ENCODE peak calls at places on chromosomes 3 and 15, in five cellular contexts. W is psoas muscle, N is IMR-90, X is sigmoid colon, V is kidney. E is an unnamed sample.
A peak's percentile ranks its signal among the peaks of the same experiment; 100 is the strongest.

GRCh38 chr15:52261498-52262242 is 33.9 kb downstream of the MYO5C start:
- DNase-seq in N (peak; percentile 77), X (peak; percentile 73), V (peak; percentile 88), W (peak; percentile 63), E (no peak)

GRCh38 chr3:153073636-153074035 is 88.4 kb upstream of the RAP2B start:
- DNase-seq in X (no peak), W (no peak), V (no peak), N (no peak), E (no peak)

GRCh38 chr3:162295323-162295983 is 798.8 kb downstream of the OTOL1 start:
- DNase-seq in X (no peak), V (no peak), W (no peak), N (peak; percentile 97), E (peak; percentile 14)

GRCh38 chr3:188299068-188299467 is 145.1 kb downstream of the LPP start:
- DNase-seq in X (no peak), N (no peak), V (no peak), W (no peak), E (no peak)

GRCh38 chr3:152073267-152073666 is 195.5 kb upstream of the MBNL1 start:
- DNase-seq in N (peak; percentile 28), W (no peak), V (no peak), X (no peak), E (no peak)

GRCh38 chr3:162704991-162705390 is 1208.4 kb downstream of the OTOL1 start:
- DNase-seq in V (no peak), X (no peak), N (no peak), W (no peak), E (no peak)

GRCh38 chr15:69802432-69802831 is 295.3 kb downstream of the TLE3 start:
- DNase-seq in W (no peak), X (no peak), N (no peak), V (no peak), E (no peak)

GRCh38 chr3:4271834-4272233 is 31.3 kb upstream of the SETMAR start:
- DNase-seq in N (peak; percentile 38), X (no peak), V (no peak), W (no peak), E (no peak)

GRCh38 chr15:56946150-56946549 is 27.7 kb downstream of the TCF12 start:
- DNase-seq in W (no peak), N (no peak), V (no peak), X (no peak), E (no peak)

GRCh38 chr3:49721861-49722781 is 1.6 kb downstream of the GMPPB start:
- DNase-seq in V (no peak), N (no peak), W (peak; percentile 57), X (peak; percentile 62), E (no peak)
- H3K27ac ChIP-seq in V (no peak overlapping the region), N (no peak overlapping the region), W (no peak overlapping the region), X (peak overlapping the region; percentile 95), E (no peak overlapping the region)

GRCh38 chr3:129196601-129197000 is 12.9 kb upstream of the CNBP start:
- DNase-seq in W (no peak), X (no peak), N (no peak), V (no peak), E (no peak)
- H3K27ac ChIP-seq in W (peak overlapping the region; percentile 88), X (peak overlapping the region; percentile 73), N (peak overlapping the region; percentile 74), V (no peak overlapping the region), E (peak overlapping the region; percentile 73)

DNA sequence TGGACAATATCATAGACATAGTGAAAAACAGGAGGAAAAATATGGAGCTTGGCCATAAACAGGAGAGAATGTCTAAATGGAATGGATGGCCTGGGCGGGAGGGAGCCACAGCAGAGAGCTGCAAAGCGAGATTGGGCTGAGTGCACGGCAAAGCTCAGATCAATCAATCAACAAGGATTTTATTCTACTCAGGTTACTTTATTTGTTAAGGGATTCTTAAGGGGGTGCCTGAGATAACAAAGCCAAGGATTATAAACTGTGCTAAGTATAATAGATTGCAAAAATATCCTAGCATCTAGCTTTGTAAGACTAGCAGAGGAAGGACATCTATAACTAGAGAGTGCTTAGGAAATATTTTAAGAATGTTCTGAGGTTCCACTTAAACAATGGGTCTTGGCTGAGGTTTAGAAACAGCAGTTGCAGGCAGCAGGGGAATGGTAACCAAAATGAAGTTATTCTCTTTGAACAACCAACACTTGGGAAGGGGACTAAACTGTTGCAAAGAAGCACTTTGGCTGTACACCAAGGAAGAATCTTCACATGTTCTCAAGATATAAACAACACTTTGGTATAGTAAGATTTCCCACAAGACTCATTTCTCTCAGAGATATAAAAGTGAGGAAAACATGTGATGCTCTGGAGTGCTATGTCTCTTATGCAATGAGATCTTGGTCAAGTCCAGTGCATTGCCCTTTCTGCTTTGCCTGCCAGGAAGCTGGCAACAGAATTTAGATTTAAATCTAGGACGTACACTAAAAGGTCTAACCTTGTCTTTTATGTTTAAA is 35.5 kb downstream of the TMEM212 start:
- DNase-seq in W (no peak), V (no peak), N (peak; percentile 71), X (no peak), E (no peak)
- H3K27ac ChIP-seq in W (no peak overlapping the region), V (no peak overlapping the region), N (peak overlapping the region; percentile 84), X (peak overlapping the region; percentile 65), E (no peak overlapping the region)

DNA sequence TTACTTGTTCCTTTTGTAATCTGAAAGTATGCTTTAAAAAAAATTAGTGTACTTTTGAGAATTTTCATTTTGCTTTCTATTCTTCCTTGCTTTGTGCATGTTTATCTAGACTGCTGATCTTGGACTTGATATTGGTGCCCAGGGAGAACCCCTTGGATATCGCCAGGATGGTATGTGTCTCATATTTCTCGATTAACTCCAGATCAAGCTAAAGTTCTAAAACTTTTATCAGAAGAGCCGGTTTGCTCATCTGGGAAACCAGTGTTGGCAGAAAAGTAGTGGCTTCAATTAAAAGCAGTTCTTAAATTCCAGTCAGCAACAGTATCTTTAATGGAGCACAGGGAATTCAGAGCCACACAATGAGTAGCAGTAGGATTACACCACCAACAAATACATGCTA is 38.6 kb downstream of the CTNNB1 start:
- DNase-seq in V (no peak), X (no peak), N (no peak), W (no peak), E (no peak)
- H3K27ac ChIP-seq in V (no peak overlapping the region), X (no peak overlapping the region), N (no peak overlapping the region), W (no peak overlapping the region), E (no peak overlapping the region)

GRCh38 chr15:25497934-25498333 is 59.1 kb upstream of the UBE3A start:
- DNase-seq in X (no peak), N (no peak), W (no peak), V (no peak), E (no peak)

GRCh38 chr15:25492315-25492714 is 53.5 kb upstream of the UBE3A start:
- DNase-seq in W (no peak), X (no peak), N (no peak), V (no peak), E (no peak)
- H3K27ac ChIP-seq in W (no peak overlapping the region), X (no peak overlapping the region), N (no peak overlapping the region), V (no peak overlapping the region), E (no peak overlapping the region)

DNA sequence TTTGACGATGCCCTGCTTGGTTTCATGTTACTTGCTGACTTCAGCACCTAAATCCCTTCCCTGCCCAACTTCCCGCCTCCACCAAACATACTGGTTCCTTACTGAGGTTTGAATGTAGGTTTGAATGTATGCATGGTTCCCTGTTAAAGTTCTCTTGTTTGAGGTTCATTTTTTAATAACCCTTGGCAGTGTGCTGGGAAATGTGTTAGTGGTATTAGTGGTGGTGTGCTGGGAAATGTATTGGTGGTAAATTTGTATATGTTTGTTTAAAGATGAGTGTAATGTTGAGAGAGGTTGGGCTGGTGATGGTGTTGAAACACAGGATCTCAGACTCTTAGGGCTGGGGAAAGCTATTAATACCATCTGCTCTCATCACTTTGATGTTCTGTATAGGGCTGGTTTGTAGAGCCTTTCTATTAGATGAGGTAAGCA is 392.7 kb downstream of the PTPRG start:
- DNase-seq in W (no peak), N (peak; percentile 72), X (no peak), V (no peak), E (no peak)
- H3K27ac ChIP-seq in W (peak overlapping the region; percentile 57), N (no peak overlapping the region), X (no peak overlapping the region), V (no peak overlapping the region), E (no peak overlapping the region)

DNA sequence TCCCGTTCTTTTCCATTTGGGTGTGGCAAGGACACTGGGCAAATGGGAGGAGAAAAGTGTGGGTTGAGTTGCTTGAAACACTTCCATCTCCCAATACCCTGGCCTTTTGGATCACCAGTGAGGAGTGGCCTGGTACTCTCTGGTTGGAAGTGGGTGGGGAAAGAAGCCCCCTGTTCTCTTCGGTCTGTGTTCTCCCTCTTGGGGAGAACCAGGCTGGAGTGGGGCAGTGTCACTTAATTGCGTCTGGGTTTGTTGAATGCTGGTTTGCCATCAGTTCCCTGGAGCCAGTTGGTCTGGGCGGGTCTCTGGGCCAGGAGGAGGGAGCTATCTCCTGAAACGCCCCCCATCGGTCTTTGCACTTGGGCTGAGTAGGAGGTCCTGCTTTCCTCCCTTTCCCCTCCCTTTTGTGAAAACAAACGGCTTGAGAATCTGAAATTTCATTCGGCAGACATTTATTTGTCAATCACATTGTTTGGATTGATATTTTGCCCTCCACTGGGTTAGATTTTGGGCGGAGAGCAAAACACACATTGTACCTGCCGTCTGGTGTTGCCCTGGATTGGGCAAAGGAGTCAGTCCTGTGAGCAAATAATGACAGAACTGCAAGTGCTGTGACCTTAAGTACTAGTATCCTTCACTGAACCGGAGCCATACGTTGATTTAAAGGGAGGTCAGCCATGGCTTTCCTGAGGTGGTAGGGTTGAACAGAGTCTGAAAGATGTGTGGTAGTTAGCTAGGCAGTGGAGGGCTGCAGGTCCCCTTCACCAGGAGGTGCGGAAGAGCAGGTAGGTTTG is 1.6 kb downstream of the PDIA5 start:
- DNase-seq in V (no peak), N (no peak), W (no peak), X (no peak), E (no peak)
- H3K27ac ChIP-seq in V (peak overlapping the region; percentile 68), N (no peak overlapping the region), W (no peak overlapping the region), X (peak overlapping the region; percentile 84), E (no peak overlapping the region)

GRCh38 chr15:99475754-99476412 is 89.9 kb upstream of the MEF2A start:
- DNase-seq in X (peak; percentile 30), N (no peak), V (no peak), W (no peak), E (no peak)
- H3K27ac ChIP-seq in X (peak overlapping the region; percentile 87), N (peak overlapping the region; percentile 68), V (no peak overlapping the region), W (peak overlapping the region; percentile 83), E (peak overlapping the region; percentile 72)

E was measured in epithelial cell of prostate.